ENCODE peak calls at places on chromosomes 7 and 10, in seven cellular contexts. K, Q, H, P, F, M and D are unnamed samples.

GRCh38 chr7:16369851-16370250 is 51.5 kb downstream of the CRPPA start:
- DNase-seq in H (no peak), M (no peak), P (no peak), Q (no peak), F (no peak), K (no peak), D (no peak)

GRCh38 chr10:126016156-126016805 is 119.9 kb downstream of the FANK1 start:
- DNase-seq in H (no peak), M (no peak), P (no peak), K (no peak), F (no peak), Q (no peak), D (peak)

GRCh38 chr10:20963056-20963455 is 65.9 kb upstream of the NEBL start:
- DNase-seq in P (no peak), H (no peak), F (no peak), M (no peak), Q (no peak), K (no peak), D (peak)

GRCh38 chr10:131746785-131747184 is 154.0 kb upstream of the PPP2R2D start:
- DNase-seq in F (no peak), Q (no peak), H (no peak), K (no peak), M (no peak), P (no peak), D (no peak)

GRCh38 chr10:15099886-15100285 is 2.7 kb downstream of the RPP38 start:
- DNase-seq in Q (no peak), H (no peak), K (no peak), M (no peak), P (no peak), F (no peak), D (no peak)

GRCh38 chr10:8049874-8050560 is 4.5 kb upstream of the GATA3 start:
- DNase-seq in M (no peak), H (no peak), K (no peak), Q (peak), P (no peak), F (peak), D (no peak)

GRCh38 chr10:62083868-62084267 is 182.4 kb downstream of the ARID5B start:
- DNase-seq in H (no peak), P (no peak), Q (peak), K (peak), F (no peak), M (peak), D (no peak)

GRCh38 chr7:115476666-115477065 is 553.9 kb downstream of the TFEC start:
- DNase-seq in K (no peak), F (peak), M (no peak), P (peak), H (no peak), Q (peak), D (no peak)

GRCh38 chr7:10121641-10122040 is 852.0 kb upstream of the PHF14 start:
- DNase-seq in M (no peak), H (no peak), F (peak), P (no peak), Q (no peak), K (no peak), D (no peak)

GRCh38 chr7:108452707-108453106 is 3.5 kb downstream of the NRCAM start:
- DNase-seq in F (peak), M (peak), P (no peak), Q (peak), K (peak), H (no peak), D (no peak)

GRCh38 chr10:77191324-77192049 is 446.1 kb downstream of the KCNMA1 start:
- DNase-seq in H (no peak), P (no peak), M (no peak), F (no peak), Q (no peak), K (no peak), D (no peak)

GRCh38 chr10:12606461-12606860 is 257.1 kb downstream of the CAMK1D start:
- DNase-seq in H (no peak), Q (no peak), F (no peak), M (no peak), P (no peak), K (no peak), D (no peak)

GRCh38 chr7:107742678-107743566 is 1.0 kb upstream of the CBLL1 start:
- DNase-seq in P (peak), F (peak), H (no peak), K (no peak), M (no peak), Q (peak), D (peak)

GRCh38 chr7:44982970-44983369 is 4.2 kb upstream of the MYO1G start:
- DNase-seq in P (peak), F (no peak), K (no peak), Q (no peak), M (no peak), H (no peak), D (no peak)
- H3K4me3 ChIP-seq in P (no peak), F (no peak), K (no peak), Q (no peak), M (no peak), H (no peak), D (no peak)

GRCh38 chr7:47601881-47602249 is 20.0 kb upstream of the TNS3 start:
- DNase-seq in F (no peak), H (no peak), K (no peak), P (no peak), Q (no peak), M (no peak), D (no peak)

GRCh38 chr7:47602272-47603004 is 20.5 kb upstream of the TNS3 start:
- DNase-seq in M (no peak), K (no peak), H (no peak), P (no peak), F (no peak), Q (no peak), D (no peak)

GRCh38 chr7:47597379-47597778 is 15.5 kb upstream of the TNS3 start:
- DNase-seq in H (no peak), F (no peak), K (no peak), Q (no peak), M (no peak), P (no peak), D (no peak)

GRCh38 chr7:47601119-47601880 is 19.4 kb upstream of the TNS3 start:
- DNase-seq in Q (no peak), M (peak), H (peak), K (peak), F (no peak), P (no peak), D (peak)

DNA sequence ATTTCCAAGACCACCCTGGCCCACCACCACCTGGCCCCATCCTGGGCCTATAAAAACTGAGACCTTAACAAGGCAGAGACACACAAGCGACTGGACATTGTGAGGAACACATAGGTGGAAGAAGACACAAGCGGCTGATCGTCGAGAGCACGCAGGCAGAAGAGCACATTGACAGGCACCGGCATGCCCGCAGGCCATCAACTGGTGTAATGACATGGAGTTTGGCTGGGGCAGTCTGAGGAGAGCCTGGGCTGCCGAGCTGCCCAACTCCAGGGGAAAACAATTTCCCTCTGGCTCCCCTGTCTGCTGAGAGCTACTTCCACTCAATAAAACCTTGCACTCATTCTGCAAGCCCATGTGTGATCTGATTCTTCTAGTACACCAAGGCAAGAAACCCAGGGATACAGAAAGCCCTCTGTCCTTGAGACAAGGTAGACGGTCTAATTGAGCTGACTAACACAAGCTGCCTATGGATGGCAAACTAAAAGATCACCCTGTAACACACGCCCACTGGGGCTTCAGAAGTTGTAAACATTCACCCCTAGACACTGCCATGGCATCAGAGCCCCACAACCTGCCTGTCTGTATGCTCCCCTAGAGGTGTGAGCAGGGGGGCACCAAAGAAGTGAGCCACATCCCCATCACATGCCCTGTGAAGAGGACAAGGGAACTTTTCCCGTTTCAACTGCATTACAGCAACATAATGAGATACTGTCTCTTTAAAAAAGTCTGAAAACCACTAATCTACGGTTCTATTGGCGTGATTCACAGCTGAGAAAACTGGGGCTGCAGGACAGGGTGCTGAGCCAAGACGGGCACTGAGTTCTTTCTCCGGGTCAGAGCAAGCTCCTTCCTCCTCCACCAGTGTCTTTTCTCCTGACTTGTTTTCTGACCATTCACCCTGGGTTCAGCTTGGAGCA is 18.5 kb upstream of the TNS3 start:
- DNase-seq in P (no peak), K (peak), Q (no peak), F (no peak), H (no peak), M (peak), D (peak)
- H3K4me3 ChIP-seq in P (no peak), K (no peak), Q (no peak), F (no peak), H (no peak), M (no peak), D (no peak)

GRCh38 chr7:150373049-150373801 is 4.6 kb downstream of the REPIN1 start:
- DNase-seq in P (no peak), K (no peak), H (no peak), M (no peak), F (peak), Q (no peak), D (no peak)
- H3K4me3 ChIP-seq in P (no peak), K (no peak), H (no peak), M (no peak), F (no peak), Q (no peak), D (no peak)

DNA sequence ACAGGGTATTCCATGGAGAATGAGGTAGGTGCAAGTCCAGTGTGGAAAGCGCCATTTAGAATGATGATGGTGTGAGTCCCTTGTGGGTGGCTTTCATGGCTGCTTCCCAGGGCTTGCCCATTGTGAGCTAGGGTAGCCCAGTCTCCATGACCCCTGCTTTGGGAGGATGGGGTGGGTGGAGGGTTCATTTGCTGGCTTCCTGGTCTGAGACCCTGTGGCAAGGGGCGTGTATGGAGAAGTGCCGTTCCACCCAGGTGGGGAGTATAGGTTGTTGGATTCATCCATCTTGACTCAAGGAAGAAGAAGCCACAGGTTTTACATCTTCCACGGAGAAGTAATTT is 27.7 kb downstream of the CCM2 start:
- DNase-seq in H (no peak), M (no peak), P (no peak), K (no peak), Q (no peak), F (no peak), D (no peak)
- H3K4me3 ChIP-seq in H (no peak), M (no peak), P (peak), K (no peak), Q (no peak), F (no peak), D (no peak)

DNA sequence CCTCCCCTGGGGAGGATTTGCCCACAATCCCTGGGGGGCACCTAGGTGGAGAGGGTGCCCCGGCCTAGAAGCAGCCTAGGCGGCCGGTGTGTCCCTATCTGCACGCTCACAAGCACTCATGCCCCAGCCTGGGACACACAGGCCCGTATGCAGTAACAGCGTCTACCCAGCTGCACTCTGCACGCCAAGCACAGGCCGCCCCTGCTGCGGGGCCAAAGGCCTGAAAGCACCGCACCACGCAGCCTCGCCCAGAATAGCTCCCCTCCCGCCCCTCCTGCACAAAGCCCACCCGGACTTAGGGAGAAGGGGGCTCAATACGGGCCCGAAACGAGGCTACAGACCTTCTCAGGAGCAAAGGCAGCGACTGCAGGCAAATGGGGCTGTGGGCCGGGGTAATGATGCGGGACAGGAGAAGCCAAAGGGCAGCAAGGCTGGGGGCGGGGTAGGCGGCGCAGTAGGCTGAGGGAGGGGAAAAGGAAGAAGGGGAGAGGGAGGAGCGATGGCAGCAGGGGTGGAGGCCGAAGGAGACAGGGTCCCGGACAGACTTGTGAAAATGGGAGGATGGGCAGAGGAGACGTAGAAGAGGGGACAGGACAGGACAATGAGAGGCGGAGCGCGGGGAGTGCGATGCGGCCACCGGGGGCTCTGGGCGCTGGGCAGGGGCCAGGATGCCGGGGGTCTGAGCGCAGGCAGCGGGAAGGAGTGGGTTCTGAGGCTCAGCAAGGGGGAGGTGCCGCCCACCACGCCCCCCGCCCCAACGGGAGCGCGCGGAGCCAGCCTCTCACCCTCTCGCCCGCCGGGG is 544 bp downstream of the GPRIN2 start:
- DNase-seq in K (no peak), M (no peak), P (peak), H (no peak), F (peak), Q (peak), D (no peak)
- H3K4me3 ChIP-seq in K (peak), M (no peak), P (peak), H (no peak), F (peak), Q (peak), D (peak)

GRCh38 chr10:116665541-116666125 is 44.9 kb downstream of the PNLIPRP2 start:
- DNase-seq in K (peak), M (peak), Q (no peak), H (no peak), F (no peak), P (no peak), D (no peak)
- H3K4me3 ChIP-seq in K (peak), M (peak), Q (no peak), H (peak), F (no peak), P (no peak), D (no peak)